ENCODE peak calls at places on chromosome 16, in four cellular contexts. C, B, I and D are unnamed samples.

GRCh38 chr16:17105239-17105721 is 365.5 kb downstream of the XYLT1 start:
- DNase-seq in C (no peak), I (no peak), B (peak), D (no peak)

GRCh38 chr16:49748322-49748721 is 107.6 kb downstream of the ZNF423 start:
- DNase-seq in C (no peak), I (peak), B (no peak), D (peak)

GRCh38 chr16:59905628-59906027 is 1171.5 kb upstream of the GOT2 start:
- DNase-seq in B (peak), I (peak), C (no peak), D (peak)

GRCh38 chr16:3722508-3722907 is 5.2 kb upstream of the TRAP1 start:
- DNase-seq in I (no peak), C (no peak), B (no peak), D (no peak)

GRCh38 chr16:66359012-66359411 is 7.5 kb upstream of the CDH5 start:
- DNase-seq in C (no peak), I (peak), B (no peak), D (peak)

GRCh38 chr16:1048442-1049112 is 24.0 kb upstream of the SSTR5 start:
- DNase-seq in I (peak), B (no peak), C (peak), D (no peak)

GRCh38 chr16:57013268-57013667 is 23.9 kb downstream of the NLRC5 start:
- DNase-seq in B (no peak), C (no peak), I (peak), D (no peak)

GRCh38 chr16:66447491-66447890 is 20.4 kb downstream of the BEAN1 start:
- DNase-seq in C (no peak), I (no peak), B (no peak), D (no peak)

GRCh38 chr16:24610421-24610765 is 71.0 kb downstream of the RBBP6 start:
- DNase-seq in C (peak), I (peak), B (no peak), D (no peak)

GRCh38 chr16:24309222-24309905 is 53.2 kb downstream of the CACNG3 start:
- DNase-seq in B (peak), C (no peak), I (peak), D (peak)

GRCh38 chr16:12758031-12758669 is 45.5 kb downstream of the CPPED1 start:
- DNase-seq in I (no peak), B (no peak), C (no peak), D (no peak)

GRCh38 chr16:23148513-23149266 is 562 bp downstream of the USP31 start:
- DNase-seq in C (peak), B (no peak), I (peak), D (peak)

GRCh38 chr16:29975811-29976511 is 2.3 kb downstream of the TAOK2 start:
- DNase-seq in I (peak), C (no peak), B (no peak), D (no peak)

GRCh38 chr16:14650629-14651028 is 17.9 kb downstream of the BFAR start:
- DNase-seq in C (no peak), B (no peak), I (no peak), D (no peak)

GRCh38 chr16:15672514-15673167 is 22.6 kb downstream of the NDE1 start:
- DNase-seq in B (peak), C (peak), I (peak), D (peak)
- H3K4me3 ChIP-seq in B (no peak), C (peak), I (peak), D (no peak)

DNA sequence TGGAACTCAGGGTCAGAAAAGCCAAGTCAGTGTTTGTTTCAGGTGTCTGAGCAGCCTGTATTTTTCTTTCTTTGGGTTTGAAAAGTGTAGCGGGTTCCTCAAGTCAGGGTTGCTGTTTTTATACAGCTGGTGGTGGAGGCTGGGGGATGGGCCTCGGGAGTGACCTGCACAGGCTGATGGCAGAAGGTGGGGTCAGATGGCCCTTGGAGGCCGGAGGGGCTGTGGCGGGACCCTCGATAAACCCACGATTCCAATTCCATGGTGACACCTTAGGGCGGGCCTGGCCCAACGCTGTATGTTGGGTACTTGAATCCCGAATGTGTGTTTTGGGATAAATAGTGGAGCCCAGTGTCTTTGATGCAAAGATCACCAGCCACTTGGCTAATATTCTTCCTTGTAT is 28.7 kb downstream of the COX4I1 start:
- DNase-seq in C (no peak), B (no peak), I (no peak), D (no peak)
- H3K4me3 ChIP-seq in C (no peak), B (no peak), I (no peak), D (no peak)

GRCh38 chr16:87265261-87265660 is 51.9 kb downstream of the C16orf95 start:
- DNase-seq in C (no peak), I (no peak), B (no peak), D (no peak)
- H3K4me3 ChIP-seq in C (no peak), I (no peak), B (no peak), D (no peak)

GRCh38 chr16:81470796-81471636 is 26.4 kb downstream of the CMIP start:
- DNase-seq in I (no peak), B (no peak), C (no peak), D (no peak)

GRCh38 chr16:81471882-81472281 is 27.3 kb downstream of the CMIP start:
- DNase-seq in I (no peak), C (no peak), B (no peak), D (no peak)

GRCh38 chr16:81469183-81469677 is 24.6 kb downstream of the CMIP start:
- DNase-seq in C (no peak), I (no peak), B (no peak), D (no peak)

GRCh38 chr16:81468269-81468902 is 23.8 kb downstream of the CMIP start:
- DNase-seq in I (no peak), B (no peak), C (peak), D (no peak)

DNA sequence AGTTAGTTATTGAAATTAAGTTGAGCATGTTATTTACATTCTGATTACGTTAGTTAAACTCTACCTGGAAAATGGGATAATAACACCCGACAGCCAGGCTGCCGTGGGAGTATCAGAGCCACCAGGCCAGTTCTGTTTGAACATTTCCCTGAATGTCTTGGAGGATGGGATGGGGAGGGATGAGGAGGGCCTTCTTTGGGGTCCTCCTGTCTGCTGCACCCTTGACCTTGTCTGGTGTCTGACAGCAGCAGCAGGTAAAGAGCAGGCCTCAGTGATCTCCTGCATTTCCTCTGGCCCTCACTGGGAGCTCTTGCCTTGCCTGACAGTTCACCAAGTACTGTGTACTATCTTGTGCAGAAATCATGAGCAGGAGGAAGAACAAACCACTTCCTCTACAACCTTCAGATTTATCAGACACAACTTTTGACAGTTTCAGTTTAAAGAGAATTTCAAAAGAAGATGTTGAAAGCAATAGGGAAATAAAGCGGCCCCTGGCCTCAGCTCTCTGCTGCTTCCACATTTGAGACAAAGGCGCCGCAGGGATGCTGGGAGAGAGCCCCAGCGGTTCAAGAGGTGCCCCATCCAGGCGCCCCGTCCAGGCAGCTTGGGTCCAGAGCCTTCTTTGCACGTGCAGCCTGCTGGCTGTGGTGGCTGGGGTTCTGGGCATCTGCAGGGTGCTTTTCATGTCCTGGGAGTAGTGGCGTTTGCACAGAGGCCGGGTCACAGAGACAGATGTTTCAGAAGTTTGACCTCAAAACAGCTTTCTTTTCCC is 25.3 kb downstream of the CMIP start:
- DNase-seq in B (no peak), C (peak), I (no peak), D (no peak)
- H3K4me3 ChIP-seq in B (no peak), C (no peak), I (no peak), D (no peak)

GRCh38 chr16:82628741-82629140 is 2.0 kb downstream of the CDH13 start:
- DNase-seq in B (no peak), I (no peak), C (no peak), D (no peak)
- H3K4me3 ChIP-seq in B (peak), I (peak), C (peak), D (no peak)